ENCODE peak calls at places on chromosome 9, in five cellular contexts. S is Calu3, X is stomach, Z is GM20000, T is lung. Y is an unnamed sample.

GRCh38 chr9:131433302-131433854 is 39.5 kb downstream of the PRRC2B start:
- DNase-seq in S (no peak), X (no peak), Z (no peak), T (no peak), Y (no peak)

GRCh38 chr9:37787059-37787458 is 2.2 kb upstream of the EXOSC3 start:
- DNase-seq in S (no peak), X (no peak), Z (peak), T (no peak), Y (peak)

GRCh38 chr9:104991144-104991953 is 63.4 kb upstream of the ABCA1 start:
- DNase-seq in S (peak), X (peak), Z (peak), T (peak), Y (peak)

GRCh38 chr9:135254176-135255032 is 166.9 kb downstream of the OLFM1 start:
- DNase-seq in S (no peak), X (no peak), Z (no peak), T (no peak), Y (peak)

GRCh38 chr9:68780735-68781134 is 75.7 kb downstream of the PIP5K1B start:
- DNase-seq in S (no peak), X (no peak), Z (no peak), T (no peak), Y (no peak)

GRCh38 chr9:126334626-126335621 is 8.3 kb downstream of the MVB12B start:
- DNase-seq in S (peak), X (no peak), Z (no peak), T (no peak), Y (no peak)

GRCh38 chr9:68981825-68982224 is 32.1 kb downstream of the PRKACG start:
- DNase-seq in S (no peak), X (no peak), Z (peak), T (no peak), Y (no peak)

GRCh38 chr9:69812068-69813000 is 8.3 kb upstream of the CFAP95 start:
- DNase-seq in S (no peak), X (no peak), Z (no peak), T (no peak), Y (no peak)

GRCh38 chr9:76609285-76610008 is 150.5 kb downstream of the GCNT1 start:
- DNase-seq in S (no peak), X (no peak), Z (no peak), T (no peak), Y (no peak)

GRCh38 chr9:85142461-85143401 is 473.2 kb downstream of the NTRK2 start:
- DNase-seq in S (no peak), X (no peak), Z (peak), T (no peak), Y (no peak)

GRCh38 chr9:4987996-4988421 is 2.9 kb downstream of the JAK2 start:
- DNase-seq in S (peak), X (peak), Z (peak), T (peak), Y (no peak)

GRCh38 chr9:69996947-69997346 is 46.7 kb upstream of the MAMDC2 start:
- DNase-seq in S (no peak), X (no peak), Z (no peak), T (peak), Y (no peak)

GRCh38 chr9:99835581-99835980 is 13.9 kb downstream of the NR4A3 start:
- DNase-seq in S (no peak), X (no peak), Z (no peak), T (no peak), Y (no peak)

GRCh38 chr9:38619556-38620447 is 594 bp downstream of the ANKRD18A start:
- DNase-seq in S (peak), X (no peak), Z (no peak), T (no peak), Y (no peak)

GRCh38 chr9:22079873-22080341 is 70.8 kb upstream of the CDKN2B start:
- DNase-seq in S (peak), X (no peak), Z (peak), T (no peak), Y (no peak)

GRCh38 chr9:16625831-16626230 is 244.6 kb downstream of the BNC2 start:
- DNase-seq in S (no peak), X (no peak), Z (no peak), T (no peak), Y (no peak)

GRCh38 chr9:35186524-35186923 is 24.7 kb downstream of the UNC13B start:
- DNase-seq in S (no peak), X (no peak), Z (no peak), T (no peak), Y (no peak)

GRCh38 chr9:117184173-117184572 is 230.7 kb downstream of the ASTN2 start:
- DNase-seq in S (no peak), X (no peak), Z (no peak), T (no peak), Y (no peak)

GRCh38 chr9:35945341-35946018 is 12.5 kb downstream of the OR2S2 start:
- DNase-seq in S (peak), X (peak), Z (peak), T (peak), Y (no peak)

GRCh38 chr9:83166369-83166768 is 103.4 kb upstream of the RASEF start:
- DNase-seq in S (peak), X (peak), Z (no peak), T (peak), Y (no peak)

GRCh38 chr9:74920944-74921626 is 31.6 kb downstream of the C9orf40 start:
- DNase-seq in S (no peak), X (no peak), Z (no peak), T (no peak), Y (no peak)

GRCh38 chr9:94805585-94805984 is 79.1 kb downstream of the AOPEP start:
- DNase-seq in S (peak), X (no peak), Z (no peak), T (peak), Y (no peak)

GRCh38 chr9:38318755-38319495 is 73.6 kb upstream of the ALDH1B1 start:
- DNase-seq in S (no peak), X (no peak), Z (peak), T (no peak), Y (no peak)

GRCh38 chr9:88184986-88185385 is 46.7 kb upstream of the SPATA31C2 start:
- DNase-seq in S (no peak), X (no peak), Z (no peak), T (peak), Y (no peak)

GRCh38 chr9:95157491-95158151 is 159.9 kb downstream of the FANCC start:
- DNase-seq in S (no peak), X (no peak), Z (peak), T (peak), Y (no peak)

GRCh38 chr9:96450613-96451544 is 910 bp downstream of the HABP4 start:
- DNase-seq in S (peak), X (peak), Z (peak), T (no peak), Y (no peak)

GRCh38 chr9:137243626-137244485 is 2.8 kb downstream of the TUBB4B start:
- DNase-seq in S (no peak), X (no peak), Z (no peak), T (no peak), Y (no peak)

GRCh38 chr9:119365291-119366027 is 3.8 kb downstream of the BRINP1 start:
- DNase-seq in S (no peak), X (no peak), Z (peak), T (no peak), Y (no peak)

GRCh38 chr9:122442568-122442967 is 35.2 kb downstream of the OR1J1 start:
- DNase-seq in S (no peak), X (no peak), Z (no peak), T (no peak), Y (no peak)

GRCh38 chr9:122444366-122444765 is 33.4 kb downstream of the OR1J1 start:
- DNase-seq in S (no peak), X (peak), Z (no peak), T (no peak), Y (no peak)

GRCh38 chr9:122445155-122445749 is 32.5 kb downstream of the OR1J1 start:
- DNase-seq in S (no peak), X (no peak), Z (no peak), T (no peak), Y (no peak)

DNA sequence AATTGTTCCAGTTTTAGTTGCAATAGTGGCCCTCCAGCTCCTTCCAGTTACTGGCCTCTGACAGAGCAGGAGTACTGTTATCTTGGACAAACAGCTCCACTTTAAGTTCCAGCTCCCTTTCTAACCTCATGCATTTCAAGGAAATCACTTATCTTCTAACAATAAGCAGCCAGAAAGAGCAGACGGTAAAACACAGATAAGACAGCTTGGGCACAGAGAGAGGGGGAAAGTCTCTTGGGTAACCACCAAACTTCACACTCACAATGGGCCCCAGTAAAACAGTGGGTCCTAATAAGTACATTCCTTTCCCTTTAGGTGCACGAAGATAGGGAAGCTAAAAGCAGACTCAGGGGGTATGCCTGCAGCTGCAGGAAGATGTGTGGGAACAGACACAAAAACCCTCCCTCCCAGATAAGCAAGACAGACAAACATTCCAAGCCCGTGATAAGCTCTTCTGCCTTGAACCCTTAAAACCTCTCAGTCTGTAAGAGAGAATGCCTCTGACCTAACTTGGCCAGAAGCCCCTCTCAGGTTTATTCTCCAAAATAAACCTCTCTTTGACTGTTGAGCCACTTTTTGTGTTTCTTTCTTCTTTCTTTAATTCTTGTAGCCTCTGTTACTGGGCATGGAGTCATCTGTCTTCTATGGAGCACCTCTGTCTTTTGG is 30.8 kb downstream of the OR1J1 start:
- DNase-seq in S (no peak), X (no peak), Z (no peak), T (no peak), Y (no peak)
- TF ChIP-seq CTCF in S (no peak), X (no peak), Z (no peak), T (no peak), Y (no peak)

DNA sequence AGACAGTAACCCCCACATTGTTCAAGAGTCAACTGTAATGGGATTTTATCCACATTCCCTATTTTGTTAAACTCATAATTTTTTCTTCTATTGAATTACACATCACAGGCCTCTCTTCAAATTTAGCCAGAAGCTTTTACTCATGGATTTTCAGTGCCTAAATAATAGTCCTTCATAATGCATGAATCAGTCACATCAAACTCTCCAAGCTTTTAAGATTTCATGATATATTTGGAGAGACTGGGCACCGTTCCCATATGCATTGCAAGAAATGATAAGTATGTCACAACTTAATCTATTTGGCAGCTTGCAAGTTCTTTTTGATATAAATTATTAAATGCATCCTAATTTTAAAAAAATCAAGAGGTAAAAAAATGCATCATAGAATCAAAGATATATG is 465.9 kb downstream of the DMAC1 start:
- DNase-seq in S (no peak), X (no peak), Z (no peak), T (no peak), Y (no peak)
- TF ChIP-seq CTCF in S (no peak), X (no peak), Z (no peak), T (no peak), Y (no peak)

GRCh38 chr9:108854641-108855528 is 901 bp downstream of the ACTL7B start:
- DNase-seq in S (no peak), X (no peak), Z (no peak), T (no peak), Y (peak)

GRCh38 chr9:108854094-108854493 is 1.7 kb downstream of the ACTL7B start:
- DNase-seq in S (no peak), X (no peak), Z (no peak), T (no peak), Y (no peak)

GRCh38 chr9:108851138-108851537 is 4.6 kb downstream of the ACTL7B start:
- DNase-seq in S (no peak), X (no peak), Z (no peak), T (no peak), Y (no peak)

GRCh38 chr9:108852089-108852488 is 3.7 kb downstream of the ACTL7B start:
- DNase-seq in S (no peak), X (no peak), Z (no peak), T (no peak), Y (no peak)

GRCh38 chr9:108850293-108850897 is 5.4 kb downstream of the ACTL7B start:
- DNase-seq in S (no peak), X (no peak), Z (peak), T (no peak), Y (no peak)
- TF ChIP-seq CTCF in S (no peak), X (no peak), Z (no peak), T (no peak), Y (peak)

GRCh38 chr9:73137286-73137899 is 14.3 kb upstream of the ANXA1 start:
- DNase-seq in S (no peak), X (no peak), Z (no peak), T (no peak), Y (no peak)
- TF ChIP-seq CTCF in S (no peak), X (no peak), Z (no peak), T (no peak), Y (no peak)

GRCh38 chr9:124480621-124480981 is 26.6 kb downstream of the NR5A1 start:
- DNase-seq in S (peak), X (no peak), Z (peak), T (no peak), Y (no peak)
- TF ChIP-seq CTCF in S (no peak), X (no peak), Z (peak), T (no peak), Y (peak)

GRCh38 chr9:130172858-130173461 is 756 bp downstream of the NCS1 start:
- DNase-seq in S (peak), X (no peak), Z (no peak), T (no peak), Y (peak)
- TF ChIP-seq CTCF in S (no peak), X (no peak), Z (no peak), T (no peak), Y (peak)

GRCh38 chr9:91008568-91008967 is 206.9 kb downstream of the SYK start:
- DNase-seq in S (no peak), X (no peak), Z (no peak), T (no peak), Y (no peak)

GRCh38 chr9:91006046-91006445 is 204.4 kb downstream of the SYK start:
- DNase-seq in S (no peak), X (no peak), Z (no peak), T (no peak), Y (no peak)

GRCh38 chr9:91004484-91004883 is 202.9 kb downstream of the SYK start:
- DNase-seq in S (no peak), X (no peak), Z (no peak), T (no peak), Y (no peak)

GRCh38 chr9:91001146-91001611 is 199.6 kb downstream of the SYK start:
- DNase-seq in S (peak), X (peak), Z (no peak), T (no peak), Y (no peak)

GRCh38 chr9:91004992-91005391 is 203.4 kb downstream of the SYK start:
- DNase-seq in S (no peak), X (no peak), Z (no peak), T (no peak), Y (no peak)
- TF ChIP-seq CTCF in S (no peak), X (no peak), Z (no peak), T (no peak), Y (no peak)

DNA sequence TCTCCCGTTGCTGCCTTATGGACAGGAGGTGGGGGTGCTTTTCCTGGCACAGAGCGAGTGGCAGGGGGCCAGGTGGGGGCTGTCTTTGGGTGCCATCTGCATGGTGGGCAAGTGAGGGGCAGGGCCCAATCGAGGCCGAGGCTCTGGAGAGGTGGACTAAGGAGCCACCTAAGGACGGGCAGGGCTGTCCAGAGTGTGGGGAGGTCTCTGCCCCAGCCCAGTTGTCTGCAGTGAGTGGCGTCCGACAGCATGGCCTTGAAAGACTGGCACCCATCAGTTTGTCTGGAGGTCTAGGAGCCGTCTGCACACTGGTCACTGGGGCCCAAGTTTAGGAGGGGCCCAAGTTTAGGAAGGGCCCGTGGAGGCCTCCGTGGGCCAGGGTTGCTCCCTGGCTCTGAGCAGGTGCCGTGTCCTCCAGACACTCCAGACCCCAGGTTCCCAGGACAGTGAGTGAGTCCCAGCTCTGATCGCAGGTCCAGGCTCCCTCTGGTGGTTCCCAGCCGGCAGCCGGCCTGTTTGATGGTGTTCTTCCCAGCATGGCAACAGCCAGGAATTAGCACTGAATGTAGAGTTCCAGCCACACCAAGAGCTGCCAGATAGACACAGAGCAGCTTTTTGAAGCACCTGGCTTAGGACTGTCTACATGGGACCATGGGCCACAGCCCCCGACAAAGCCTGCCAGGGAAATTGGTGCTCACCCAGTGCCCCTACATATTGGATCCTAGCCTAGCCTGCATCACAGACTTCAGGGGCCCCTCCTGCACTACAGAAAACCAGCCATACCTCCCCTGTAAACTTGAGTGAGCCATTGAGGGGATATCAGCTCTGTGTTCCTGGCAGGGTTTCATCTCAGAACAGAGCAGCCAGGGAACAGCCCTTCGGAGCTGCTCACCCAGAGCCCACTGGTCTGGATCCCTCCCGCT is 120.9 kb downstream of the WNK2 start:
- DNase-seq in S (peak), X (peak), Z (peak), T (no peak), Y (peak)
- TF ChIP-seq CTCF in S (peak), X (no peak), Z (no peak), T (peak), Y (peak)

GRCh38 chr9:127541176-127541575 is 70.9 kb upstream of the STXBP1 start:
- DNase-seq in S (no peak), X (no peak), Z (no peak), T (no peak), Y (no peak)

GRCh38 chr9:127539259-127539981 is 72.7 kb upstream of the STXBP1 start:
- DNase-seq in S (no peak), X (no peak), Z (no peak), T (no peak), Y (no peak)

GRCh38 chr9:127539982-127540663 is 72.0 kb upstream of the STXBP1 start:
- DNase-seq in S (no peak), X (peak), Z (no peak), T (no peak), Y (no peak)

GRCh38 chr9:127541865-127542264 is 70.2 kb upstream of the STXBP1 start:
- DNase-seq in S (no peak), X (no peak), Z (no peak), T (no peak), Y (no peak)

DNA sequence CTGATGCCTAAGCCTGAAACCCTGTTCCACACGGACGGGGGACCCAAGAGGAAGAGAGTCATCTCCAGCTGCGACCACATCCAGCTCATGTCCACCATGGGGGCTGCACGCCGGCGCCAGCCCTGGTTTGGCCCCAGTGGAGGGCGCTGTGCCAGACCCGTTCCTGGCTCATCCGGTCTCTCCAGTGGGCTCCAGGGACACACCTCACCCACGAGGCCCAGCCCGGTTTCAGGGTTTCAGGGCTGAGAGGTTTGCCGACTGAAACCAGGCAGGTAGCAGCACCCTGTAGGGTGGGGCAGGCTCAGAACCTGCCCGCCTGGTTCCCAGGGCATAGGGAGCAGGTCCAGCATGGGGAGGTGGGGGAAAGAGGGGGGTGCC is 71.4 kb upstream of the STXBP1 start:
- DNase-seq in S (peak), X (peak), Z (no peak), T (peak), Y (no peak)
- TF ChIP-seq CTCF in S (no peak), X (no peak), Z (no peak), T (no peak), Y (peak)

Y was measured in chondrocyte.